ENCODE peak calls at places on chromosome 11, in eight cellular contexts. P is BJ; K is fibroblast of the aortic adventitia; A is H4; B is stimulated activated CD8-positive, alpha-beta memory T cell treated with anti-CD3 and anti-CD28 coated beads, Interleukin-2, amount 100 ng/mL, for 1 hour; X is effector CD4-positive, alpha-beta T cell; T is stimulated activated CD4-positive, alpha-beta T cell treated with anti-CD3 and anti-CD28 coated beads, Interleukin-15, amount 100 ng/mL, for 24 hours; O is lower leg skin. Q is an unnamed sample.

GRCh38 chr11:116605543-116605942 is 167.2 kb downstream of the BUD13 start:
- DNase-seq in P (no peak), K (peak; percentile 3), A (peak; percentile 17), B (no peak), X (no peak), T (peak; percentile 42), O (peak; percentile 76), Q (peak; percentile 70)

GRCh38 chr11:111407652-111408051 is 28.6 kb upstream of the POU2AF1 start:
- DNase-seq in P (no peak), K (no peak), A (no peak), B (no peak), X (no peak), T (no peak), O (no peak), Q (no peak)

GRCh38 chr11:61684870-61685610 is 4.8 kb downstream of the DAGLA start:
- DNase-seq in P (no peak), K (no peak), A (no peak), B (no peak), X (no peak), T (no peak), O (no peak), Q (no peak)

GRCh38 chr11:88297320-88298263 is 39.9 kb downstream of the CTSC start:
- DNase-seq in P (no peak), K (no peak), A (no peak), B (no peak), X (no peak), T (no peak), O (no peak), Q (no peak)

GRCh38 chr11:36500315-36500721 is 9.8 kb downstream of the TRAF6 start:
- DNase-seq in P (peak; percentile 80), K (peak; percentile 89), A (peak; percentile 83), B (no peak), X (no peak), T (no peak), O (no peak), Q (peak; percentile 38)

GRCh38 chr11:44711113-44711512 is 15.6 kb upstream of the TSPAN18 start:
- DNase-seq in P (no peak), K (no peak), A (no peak), B (no peak), X (no peak), T (no peak), O (no peak), Q (no peak)

GRCh38 chr11:74004694-74005615 is 3.9 kb downstream of the UCP3 start:
- DNase-seq in P (no peak), K (no peak), A (no peak), B (peak; percentile 73), X (peak; percentile 83), T (peak; percentile 83), O (peak; percentile 80), Q (peak; percentile 54)

GRCh38 chr11:11215944-11216343 is 137.1 kb downstream of the CSNK2A3 start:
- DNase-seq in P (no peak), K (no peak), A (no peak), B (no peak), X (no peak), T (no peak), O (no peak), Q (no peak)

GRCh38 chr11:119422505-119423416 is at the start of gene THY1:
- DNase-seq in P (no peak), K (peak; percentile 61), A (no peak), B (no peak), X (no peak), T (peak; percentile 16), O (no peak), Q (peak; percentile 25)

GRCh38 chr11:24932110-24933000 is 435.5 kb downstream of the LUZP2 start:
- DNase-seq in P (no peak), K (no peak), A (no peak), B (no peak), X (no peak), T (no peak), O (peak; percentile 79), Q (no peak)

GRCh38 chr11:126195119-126195518 is 16.3 kb downstream of the RPUSD4 start:
- DNase-seq in P (no peak), K (no peak), A (no peak), B (no peak), X (no peak), T (no peak), O (no peak), Q (no peak)

GRCh38 chr11:58905141-58905715 is 34.1 kb upstream of the GLYATL1 start:
- DNase-seq in P (no peak), K (peak; percentile 63), A (peak; percentile 56), B (no peak), X (no peak), T (peak; percentile 3), O (no peak), Q (no peak)

GRCh38 chr11:68506908-68507307 is 46.4 kb downstream of the PPP6R3 start:
- DNase-seq in P (no peak), K (no peak), A (no peak), B (no peak), X (no peak), T (no peak), O (no peak), Q (no peak)

GRCh38 chr11:7079545-7080135 is 9.2 kb upstream of the RBMXL2 start:
- DNase-seq in P (no peak), K (no peak), A (no peak), B (no peak), X (no peak), T (no peak), O (no peak), Q (peak; percentile 14)

GRCh38 chr11:11813288-11813962 is 28.3 kb upstream of the USP47 start:
- DNase-seq in P (peak; percentile 87), K (peak; percentile 94), A (peak; percentile 67), B (no peak), X (no peak), T (no peak), O (no peak), Q (peak; percentile 39)

GRCh38 chr11:120335928-120336640 is at the start of gene ARHGEF12:
- DNase-seq in P (peak; percentile 66), K (peak; percentile 97), A (peak; percentile 90), B (peak; percentile 55), X (peak; percentile 41), T (peak; percentile 90), O (peak; percentile 99), Q (peak; percentile 97)

GRCh38 chr11:35165416-35166368 is 26.7 kb downstream of the CD44 start:
- DNase-seq in P (no peak), K (peak; percentile 82), A (peak; percentile 54), B (peak; percentile 69), X (peak; percentile 85), T (peak; percentile 86), O (no peak), Q (no peak)

GRCh38 chr11:27592111-27592780 is 85.7 kb upstream of the LIN7C start:
- DNase-seq in P (no peak), K (peak; percentile 59), A (no peak), B (no peak), X (no peak), T (no peak), O (no peak), Q (no peak)

GRCh38 chr11:2107521-2107920 is 31.7 kb downstream of the IGF2 start:
- DNase-seq in P (no peak), K (no peak), A (no peak), B (no peak), X (no peak), T (no peak), O (no peak), Q (no peak)

GRCh38 chr11:67303132-67303988 is at the start of gene SSH3:
- DNase-seq in P (no peak), K (peak; percentile 49), A (no peak), B (no peak), X (no peak), T (peak; percentile 67), O (peak; percentile 96), Q (no peak)

GRCh38 chr11:21866781-21867180 is 326.1 kb upstream of the ANO5 start:
- DNase-seq in P (no peak), K (no peak), A (peak; percentile 7), B (no peak), X (no peak), T (no peak), O (no peak), Q (no peak)

GRCh38 chr11:124887667-124888013 is 10.0 kb downstream of the ROBO4 start:
- DNase-seq in P (no peak), K (no peak), A (no peak), B (no peak), X (no peak), T (no peak), O (no peak), Q (no peak)

GRCh38 chr11:97683733-97684132 is 1293.9 kb downstream of the JRKL start:
- DNase-seq in P (no peak), K (no peak), A (peak; percentile 66), B (no peak), X (no peak), T (no peak), O (no peak), Q (peak; percentile 7)

GRCh38 chr11:72680624-72681158 is 6.5 kb upstream of the PDE2A start:
- DNase-seq in P (no peak), K (no peak), A (no peak), B (no peak), X (no peak), T (no peak), O (no peak), Q (no peak)

GRCh38 chr11:65855927-65856363 is 2.0 kb downstream of the CFL1 start:
- DNase-seq in P (no peak), K (no peak), A (peak; percentile 10), B (no peak), X (no peak), T (no peak), O (no peak), Q (no peak)

GRCh38 chr11:46429709-46430108 is 38.1 kb upstream of the CHRM4 start:
- DNase-seq in P (no peak), K (no peak), A (no peak), B (no peak), X (no peak), T (no peak), O (no peak), Q (no peak)

GRCh38 chr11:32435511-32435946 is at the start of gene WT1:
- DNase-seq in P (no peak), K (peak; percentile 13), A (no peak), B (no peak), X (no peak), T (no peak), O (no peak), Q (peak; percentile 90)

GRCh38 chr11:83349371-83349770 is 63.2 kb upstream of the CCDC90B start:
- DNase-seq in P (no peak), K (no peak), A (no peak), B (no peak), X (no peak), T (no peak), O (no peak), Q (no peak)

GRCh38 chr11:122215244-122215992 is 99.4 kb upstream of the BLID start:
- DNase-seq in P (peak; percentile 93), K (peak; percentile 100), A (peak; percentile 64), B (no peak), X (no peak), T (peak; percentile 46), O (peak; percentile 94), Q (peak; percentile 37)

GRCh38 chr11:832529-833113 is at the start of gene CD151:
- DNase-seq in P (no peak), K (no peak), A (no peak), B (peak; percentile 41), X (peak; percentile 29), T (peak; percentile 74), O (no peak), Q (peak; percentile 74)

GRCh38 chr11:65108469-65109123 is 3.1 kb upstream of the TM7SF2 start:
- DNase-seq in P (no peak), K (no peak), A (no peak), B (no peak), X (no peak), T (no peak), O (no peak), Q (no peak)

Q was measured in K562.